ENCODE peak calls at places on chromosome 3, in five cellular contexts. One of them, this sample, is unnamed.
A peak's percentile ranks its signal among the peaks of the same experiment; 100 is the strongest.

GRCh38 chr3:101836907-101837598 is 12.3 kb upstream of the NFKBIZ start:
- DNase-seq in sigmoid colon: no peak
- DNase-seq in left ventricle myocardium inferior: no peak
- DNase-seq in tibial nerve: no peak
- DNase-seq in neuronal stem cell: no peak
- DNase-seq in this sample: no peak

GRCh38 chr3:112605285-112605684 is 35.7 kb downstream of the CCDC80 start:
- DNase-seq in neuronal stem cell: no peak
- DNase-seq in tibial nerve: no peak
- DNase-seq in sigmoid colon: no peak
- DNase-seq in left ventricle myocardium inferior: no peak
- DNase-seq in this sample: no peak

GRCh38 chr3:171461087-171461917 is 1.1 kb upstream of the TNIK start:
- DNase-seq in left ventricle myocardium inferior: no peak
- DNase-seq in neuronal stem cell: peak; percentile 12
- DNase-seq in sigmoid colon: no peak
- DNase-seq in tibial nerve: peak; percentile 15
- DNase-seq in this sample: peak; percentile 42

GRCh38 chr3:8445861-8446260 is 55.8 kb upstream of the LMCD1 start:
- DNase-seq in left ventricle myocardium inferior: no peak
- DNase-seq in sigmoid colon: no peak
- DNase-seq in neuronal stem cell: no peak
- DNase-seq in tibial nerve: no peak
- DNase-seq in this sample: peak; percentile 43

GRCh38 chr3:149555941-149556340 is 81.4 kb downstream of the TM4SF4 start:
- DNase-seq in sigmoid colon: no peak
- DNase-seq in neuronal stem cell: no peak
- DNase-seq in tibial nerve: no peak
- DNase-seq in left ventricle myocardium inferior: peak; percentile 50
- DNase-seq in this sample: no peak

GRCh38 chr3:32813180-32813579 is 4.6 kb upstream of the TRIM71 start:
- DNase-seq in sigmoid colon: no peak
- DNase-seq in neuronal stem cell: no peak
- DNase-seq in left ventricle myocardium inferior: no peak
- DNase-seq in tibial nerve: no peak
- DNase-seq in this sample: no peak

GRCh38 chr3:73502609-73503560 is 121.9 kb downstream of the PDZRN3 start:
- DNase-seq in left ventricle myocardium inferior: peak; percentile 61
- DNase-seq in sigmoid colon: peak; percentile 84
- DNase-seq in tibial nerve: peak; percentile 42
- DNase-seq in neuronal stem cell: peak; percentile 71
- DNase-seq in this sample: peak; percentile 77

GRCh38 chr3:161163297-161163696 is 57.8 kb upstream of the NMD3 start:
- DNase-seq in neuronal stem cell: no peak
- DNase-seq in sigmoid colon: no peak
- DNase-seq in tibial nerve: no peak
- DNase-seq in left ventricle myocardium inferior: no peak
- DNase-seq in this sample: no peak

GRCh38 chr3:53696401-53697172 is 149.6 kb downstream of the CHDH start:
- DNase-seq in neuronal stem cell: no peak
- DNase-seq in tibial nerve: no peak
- DNase-seq in left ventricle myocardium inferior: no peak
- DNase-seq in sigmoid colon: peak; percentile 56
- DNase-seq in this sample: no peak

GRCh38 chr3:32371466-32372212 is 20.0 kb upstream of the CMTM7 start:
- DNase-seq in neuronal stem cell: no peak
- DNase-seq in left ventricle myocardium inferior: no peak
- DNase-seq in tibial nerve: no peak
- DNase-seq in sigmoid colon: no peak
- DNase-seq in this sample: no peak

GRCh38 chr3:61141184-61141583 is 110.1 kb downstream of the FHIT start:
- DNase-seq in left ventricle myocardium inferior: no peak
- DNase-seq in sigmoid colon: no peak
- DNase-seq in tibial nerve: no peak
- DNase-seq in neuronal stem cell: peak; percentile 30
- DNase-seq in this sample: no peak

GRCh38 chr3:31106912-31107311 is 212.5 kb upstream of the GADL1 start:
- DNase-seq in tibial nerve: no peak
- DNase-seq in left ventricle myocardium inferior: no peak
- DNase-seq in sigmoid colon: no peak
- DNase-seq in neuronal stem cell: no peak
- DNase-seq in this sample: no peak

GRCh38 chr3:157311633-157312365 is 124.9 kb upstream of the PTX3 start:
- DNase-seq in neuronal stem cell: no peak
- DNase-seq in left ventricle myocardium inferior: no peak
- DNase-seq in sigmoid colon: no peak
- DNase-seq in tibial nerve: no peak
- DNase-seq in this sample: no peak

GRCh38 chr3:8152826-8153418 is 348.7 kb upstream of the LMCD1 start:
- DNase-seq in neuronal stem cell: no peak
- DNase-seq in tibial nerve: no peak
- DNase-seq in left ventricle myocardium inferior: no peak
- DNase-seq in sigmoid colon: no peak
- DNase-seq in this sample: no peak

GRCh38 chr3:56133423-56133822 is 334.8 kb downstream of the ERC2 start:
- DNase-seq in neuronal stem cell: no peak
- DNase-seq in left ventricle myocardium inferior: no peak
- DNase-seq in sigmoid colon: no peak
- DNase-seq in tibial nerve: no peak
- DNase-seq in this sample: no peak

GRCh38 chr3:64341355-64341754 is 116.1 kb upstream of the PRICKLE2 start:
- DNase-seq in left ventricle myocardium inferior: no peak
- DNase-seq in neuronal stem cell: no peak
- DNase-seq in sigmoid colon: no peak
- DNase-seq in tibial nerve: no peak
- DNase-seq in this sample: peak; percentile 53

GRCh38 chr3:46943237-46944187 is 33.0 kb downstream of the CCDC12 start:
- DNase-seq in left ventricle myocardium inferior: no peak
- DNase-seq in neuronal stem cell: no peak
- DNase-seq in sigmoid colon: no peak
- DNase-seq in tibial nerve: no peak
- DNase-seq in this sample: no peak

GRCh38 chr3:27360113-27361078 is 8.8 kb downstream of the NEK10 start:
- DNase-seq in sigmoid colon: no peak
- DNase-seq in left ventricle myocardium inferior: no peak
- DNase-seq in tibial nerve: no peak
- DNase-seq in neuronal stem cell: no peak
- DNase-seq in this sample: no peak

GRCh38 chr3:190644035-190644434 is 130.2 kb downstream of the IL1RAP start:
- DNase-seq in neuronal stem cell: no peak
- DNase-seq in tibial nerve: no peak
- DNase-seq in left ventricle myocardium inferior: no peak
- DNase-seq in sigmoid colon: no peak
- DNase-seq in this sample: no peak

GRCh38 chr3:115134648-115135347 is 12.3 kb downstream of the ZBTB20 start:
- DNase-seq in neuronal stem cell: no peak
- DNase-seq in tibial nerve: no peak
- DNase-seq in sigmoid colon: no peak
- DNase-seq in left ventricle myocardium inferior: no peak
- DNase-seq in this sample: no peak

GRCh38 chr3:53083949-53084309 is 38.1 kb upstream of the SFMBT1 start:
- DNase-seq in left ventricle myocardium inferior: no peak
- DNase-seq in neuronal stem cell: no peak
- DNase-seq in sigmoid colon: no peak
- DNase-seq in tibial nerve: no peak
- DNase-seq in this sample: no peak

GRCh38 chr3:171428321-171428787 is 31.9 kb downstream of the TNIK start:
- DNase-seq in neuronal stem cell: no peak
- DNase-seq in sigmoid colon: no peak
- DNase-seq in left ventricle myocardium inferior: no peak
- DNase-seq in tibial nerve: no peak
- DNase-seq in this sample: no peak

GRCh38 chr3:14179114-14179465 is 473 bp downstream of the LSM3 start:
- DNase-seq in left ventricle myocardium inferior: no peak
- DNase-seq in sigmoid colon: no peak
- DNase-seq in neuronal stem cell: no peak
- DNase-seq in tibial nerve: no peak
- DNase-seq in this sample: no peak

DNA sequence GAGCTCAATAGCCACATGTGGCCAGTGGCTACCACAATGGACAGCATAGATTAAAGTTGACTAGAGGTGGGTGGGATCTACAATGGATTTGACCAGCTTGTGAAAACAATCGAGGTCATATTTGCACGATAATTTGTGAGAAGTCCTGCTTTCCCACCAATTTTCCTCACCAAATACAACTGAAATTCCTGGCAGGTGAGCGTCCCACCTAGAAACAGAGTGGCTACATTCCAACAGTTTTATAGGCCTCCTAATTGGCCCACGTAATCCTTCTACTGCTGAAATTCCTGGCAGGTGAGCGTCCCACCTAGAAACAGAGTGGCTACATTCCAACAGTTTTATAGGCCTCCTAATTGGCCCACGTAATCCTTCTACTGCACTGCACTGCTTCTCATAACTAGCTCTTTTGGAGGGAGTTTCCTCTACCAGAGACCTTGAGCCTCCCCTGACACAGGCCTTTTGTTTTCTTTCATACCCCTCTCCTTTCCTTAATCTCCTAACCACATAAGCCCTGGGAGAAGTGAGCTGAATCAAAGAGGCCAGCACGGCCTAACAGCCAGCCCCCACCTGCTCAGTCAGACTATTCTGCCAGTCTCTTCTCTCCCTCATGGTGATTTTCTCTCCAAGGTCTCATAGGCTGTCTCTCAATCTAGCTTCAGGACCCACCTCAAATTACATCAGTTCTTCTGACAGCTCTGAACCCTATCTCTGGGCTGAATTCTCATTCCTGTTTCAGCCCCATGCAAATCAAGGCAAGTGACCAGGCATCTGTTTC is 80.2 kb downstream of the BFSP2 start:
- DNase-seq in sigmoid colon: no peak
- DNase-seq in left ventricle myocardium inferior: no peak
- DNase-seq in neuronal stem cell: no peak
- DNase-seq in tibial nerve: no peak
- DNase-seq in this sample: no peak
- H3K4me1 ChIP-seq in sigmoid colon: no peaks in the 10 kb centered on the region
- H3K4me1 ChIP-seq in left ventricle myocardium inferior: peaks cover 4% of the 10 kb centered on the region
- H3K4me1 ChIP-seq in neuronal stem cell: no peaks in the 10 kb centered on the region
- H3K4me1 ChIP-seq in tibial nerve: peaks cover 4% of the 10 kb centered on the region
- H3K4me1 ChIP-seq in this sample: no peaks in the 10 kb centered on the region

GRCh38 chr3:37116998-37117397 is 57.4 kb downstream of the LRRFIP2 start:
- DNase-seq in neuronal stem cell: no peak
- DNase-seq in sigmoid colon: no peak
- DNase-seq in left ventricle myocardium inferior: no peak
- DNase-seq in tibial nerve: no peak
- DNase-seq in this sample: no peak

GRCh38 chr3:37117548-37117947 is 56.8 kb downstream of the LRRFIP2 start:
- DNase-seq in neuronal stem cell: no peak
- DNase-seq in left ventricle myocardium inferior: no peak
- DNase-seq in tibial nerve: no peak
- DNase-seq in sigmoid colon: no peak
- DNase-seq in this sample: no peak

GRCh38 chr3:37114251-37115145 is 59.9 kb downstream of the LRRFIP2 start:
- DNase-seq in left ventricle myocardium inferior: no peak
- DNase-seq in sigmoid colon: no peak
- DNase-seq in neuronal stem cell: no peak
- DNase-seq in tibial nerve: no peak
- DNase-seq in this sample: no peak

GRCh38 chr3:37112987-37113386 is 61.4 kb downstream of the LRRFIP2 start:
- DNase-seq in tibial nerve: no peak
- DNase-seq in neuronal stem cell: no peak
- DNase-seq in left ventricle myocardium inferior: no peak
- DNase-seq in sigmoid colon: no peak
- DNase-seq in this sample: no peak

DNA sequence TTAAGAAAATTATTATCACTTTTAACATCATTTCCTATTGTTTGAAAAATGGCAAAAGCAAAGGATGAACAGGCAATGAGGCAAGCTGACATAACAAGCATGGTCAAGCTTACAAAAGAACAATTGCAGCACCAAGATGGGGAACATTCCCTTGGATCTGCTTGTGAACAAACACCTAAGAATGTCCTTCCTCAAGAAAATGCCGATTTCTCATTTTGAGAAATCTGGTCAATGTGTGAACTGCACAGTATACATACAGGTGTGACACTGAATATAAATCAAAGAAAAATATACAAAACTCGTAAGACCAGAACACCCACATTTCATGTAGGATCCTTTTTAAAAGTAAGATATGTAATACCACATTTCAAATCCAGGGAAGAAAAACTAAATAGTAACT is 58.9 kb downstream of the LRRFIP2 start:
- DNase-seq in neuronal stem cell: no peak
- DNase-seq in tibial nerve: no peak
- DNase-seq in sigmoid colon: no peak
- DNase-seq in left ventricle myocardium inferior: no peak
- DNase-seq in this sample: no peak
- H3K27ac ChIP-seq in neuronal stem cell: no peak overlapping the region
- H3K27ac ChIP-seq in tibial nerve: no peak overlapping the region
- H3K27ac ChIP-seq in sigmoid colon: peak overlapping the region; percentile 48
- H3K27ac ChIP-seq in left ventricle myocardium inferior: no peak overlapping the region
- H3K27ac ChIP-seq in this sample: peak overlapping the region; percentile 62

GRCh38 chr3:126851382-126851781 is 131.5 kb upstream of the PLXNA1 start:
- DNase-seq in neuronal stem cell: no peak
- DNase-seq in left ventricle myocardium inferior: no peak
- DNase-seq in tibial nerve: no peak
- DNase-seq in sigmoid colon: peak; percentile 21
- DNase-seq in this sample: no peak

GRCh38 chr3:126851934-126852333 is 131.0 kb upstream of the PLXNA1 start:
- DNase-seq in left ventricle myocardium inferior: no peak
- DNase-seq in tibial nerve: no peak
- DNase-seq in sigmoid colon: peak; percentile 27
- DNase-seq in neuronal stem cell: no peak
- DNase-seq in this sample: no peak

GRCh38 chr3:126848991-126849390 is 133.9 kb upstream of the PLXNA1 start:
- DNase-seq in left ventricle myocardium inferior: no peak
- DNase-seq in sigmoid colon: peak; percentile 15
- DNase-seq in tibial nerve: no peak
- DNase-seq in neuronal stem cell: no peak
- DNase-seq in this sample: no peak

GRCh38 chr3:126850370-126851085 is 132.4 kb upstream of the PLXNA1 start:
- DNase-seq in left ventricle myocardium inferior: peak; percentile 39
- DNase-seq in neuronal stem cell: peak; percentile 80
- DNase-seq in sigmoid colon: peak; percentile 19
- DNase-seq in tibial nerve: no peak
- DNase-seq in this sample: no peak

GRCh38 chr3:126849768-126850167 is 133.1 kb upstream of the PLXNA1 start:
- DNase-seq in neuronal stem cell: no peak
- DNase-seq in tibial nerve: no peak
- DNase-seq in sigmoid colon: peak; percentile 30
- DNase-seq in left ventricle myocardium inferior: no peak
- DNase-seq in this sample: no peak
- H3K4me1 ChIP-seq in neuronal stem cell: peaks cover 6% of the 10 kb centered on the region
- H3K4me1 ChIP-seq in tibial nerve: no peaks in the 10 kb centered on the region
- H3K4me1 ChIP-seq in sigmoid colon: no peaks in the 10 kb centered on the region
- H3K4me1 ChIP-seq in left ventricle myocardium inferior: peaks cover 32% of the 10 kb centered on the region
- H3K4me1 ChIP-seq in this sample: no peaks in the 10 kb centered on the region

GRCh38 chr3:122773856-122774535 is 19.6 kb downstream of the HSPBAP1 start:
- DNase-seq in left ventricle myocardium inferior: no peak
- DNase-seq in neuronal stem cell: no peak
- DNase-seq in sigmoid colon: no peak
- DNase-seq in tibial nerve: no peak
- DNase-seq in this sample: no peak

GRCh38 chr3:122777077-122777476 is 16.6 kb downstream of the HSPBAP1 start:
- DNase-seq in neuronal stem cell: no peak
- DNase-seq in tibial nerve: no peak
- DNase-seq in left ventricle myocardium inferior: no peak
- DNase-seq in sigmoid colon: no peak
- DNase-seq in this sample: no peak

GRCh38 chr3:122776675-122777074 is 17.0 kb downstream of the HSPBAP1 start:
- DNase-seq in left ventricle myocardium inferior: no peak
- DNase-seq in neuronal stem cell: no peak
- DNase-seq in tibial nerve: no peak
- DNase-seq in sigmoid colon: no peak
- DNase-seq in this sample: no peak

GRCh38 chr3:122774564-122774963 is 19.1 kb downstream of the HSPBAP1 start:
- DNase-seq in tibial nerve: no peak
- DNase-seq in sigmoid colon: no peak
- DNase-seq in left ventricle myocardium inferior: no peak
- DNase-seq in neuronal stem cell: no peak
- DNase-seq in this sample: no peak

GRCh38 chr3:122772827-122773226 is 20.8 kb downstream of the HSPBAP1 start:
- DNase-seq in sigmoid colon: no peak
- DNase-seq in left ventricle myocardium inferior: no peak
- DNase-seq in neuronal stem cell: no peak
- DNase-seq in tibial nerve: no peak
- DNase-seq in this sample: no peak
- H3K27ac ChIP-seq in sigmoid colon: no peak overlapping the region
- H3K27ac ChIP-seq in left ventricle myocardium inferior: no peak overlapping the region
- H3K27ac ChIP-seq in neuronal stem cell: no peak overlapping the region
- H3K27ac ChIP-seq in tibial nerve: no peak overlapping the region
- H3K27ac ChIP-seq in this sample: no peak overlapping the region